ENCODE peak calls at places on chromosomes 2 and 18, in six cellular contexts. One of them, this sample, is unnamed.

GRCh38 chr2:221176666-221177065 is 395.4 kb downstream of the EPHA4 start:
- DNase-seq in fibroblast of villous mesenchyme: no peak
- DNase-seq in A673: peak
- DNase-seq in HL-60: no peak
- DNase-seq in uterus: no peak
- DNase-seq in fibroblast of the aortic adventitia: no peak
- DNase-seq in this sample: no peak

GRCh38 chr2:186784930-186785329 is 64.0 kb downstream of the ZSWIM2 start:
- DNase-seq in HL-60: no peak
- DNase-seq in fibroblast of the aortic adventitia: no peak
- DNase-seq in fibroblast of villous mesenchyme: no peak
- DNase-seq in A673: no peak
- DNase-seq in uterus: no peak
- DNase-seq in this sample: no peak

GRCh38 chr2:128578406-128579385 is 260.0 kb upstream of the HS6ST1 start:
- DNase-seq in HL-60: no peak
- DNase-seq in fibroblast of the aortic adventitia: peak
- DNase-seq in uterus: no peak
- DNase-seq in fibroblast of villous mesenchyme: no peak
- DNase-seq in A673: no peak
- DNase-seq in this sample: no peak

GRCh38 chr2:148603562-148603920 is 41.0 kb upstream of the EPC2 start:
- DNase-seq in uterus: no peak
- DNase-seq in fibroblast of villous mesenchyme: no peak
- DNase-seq in A673: no peak
- DNase-seq in fibroblast of the aortic adventitia: no peak
- DNase-seq in HL-60: no peak
- DNase-seq in this sample: no peak

GRCh38 chr2:3466966-3467365 is 52.4 kb downstream of the ADI1 start:
- DNase-seq in fibroblast of villous mesenchyme: no peak
- DNase-seq in A673: no peak
- DNase-seq in HL-60: no peak
- DNase-seq in fibroblast of the aortic adventitia: no peak
- DNase-seq in uterus: no peak
- DNase-seq in this sample: no peak

GRCh38 chr2:74751981-74752808 is 81.7 kb upstream of the HK2 start:
- DNase-seq in HL-60: no peak
- DNase-seq in fibroblast of the aortic adventitia: no peak
- DNase-seq in fibroblast of villous mesenchyme: no peak
- DNase-seq in uterus: no peak
- DNase-seq in A673: no peak
- DNase-seq in this sample: no peak

GRCh38 chr2:113886479-113887383 is 3.2 kb upstream of the ACTR3 start:
- DNase-seq in A673: no peak
- DNase-seq in fibroblast of the aortic adventitia: peak
- DNase-seq in HL-60: peak
- DNase-seq in uterus: no peak
- DNase-seq in fibroblast of villous mesenchyme: peak
- DNase-seq in this sample: peak

GRCh38 chr2:25714740-25715139 is 41.4 kb upstream of the DTNB start:
- DNase-seq in HL-60: no peak
- DNase-seq in uterus: no peak
- DNase-seq in A673: peak
- DNase-seq in fibroblast of villous mesenchyme: peak
- DNase-seq in fibroblast of the aortic adventitia: no peak
- DNase-seq in this sample: no peak

GRCh38 chr2:11998218-11998617 is 251.8 kb downstream of the LPIN1 start:
- DNase-seq in A673: no peak
- DNase-seq in HL-60: no peak
- DNase-seq in fibroblast of the aortic adventitia: peak
- DNase-seq in fibroblast of villous mesenchyme: peak
- DNase-seq in uterus: no peak
- DNase-seq in this sample: no peak

GRCh38 chr2:37809525-37809924 is 115.6 kb upstream of the RMDN2 start:
- DNase-seq in fibroblast of the aortic adventitia: peak
- DNase-seq in HL-60: no peak
- DNase-seq in uterus: peak
- DNase-seq in A673: peak
- DNase-seq in fibroblast of villous mesenchyme: peak
- DNase-seq in this sample: no peak

GRCh38 chr2:157935378-157935726 is 59.2 kb upstream of the ACVR1 start:
- DNase-seq in fibroblast of villous mesenchyme: no peak
- DNase-seq in A673: no peak
- DNase-seq in HL-60: no peak
- DNase-seq in uterus: no peak
- DNase-seq in fibroblast of the aortic adventitia: no peak
- DNase-seq in this sample: no peak

GRCh38 chr2:3313845-3314375 is 63.7 kb downstream of the EIPR1 start:
- DNase-seq in A673: no peak
- DNase-seq in fibroblast of the aortic adventitia: no peak
- DNase-seq in uterus: no peak
- DNase-seq in HL-60: no peak
- DNase-seq in fibroblast of villous mesenchyme: no peak
- DNase-seq in this sample: no peak

GRCh38 chr18:53560546-53560945 is 663.9 kb downstream of the MBD2 start:
- DNase-seq in HL-60: no peak
- DNase-seq in uterus: no peak
- DNase-seq in fibroblast of the aortic adventitia: no peak
- DNase-seq in A673: no peak
- DNase-seq in fibroblast of villous mesenchyme: no peak
- DNase-seq in this sample: no peak

GRCh38 chr2:75716406-75716805 is 5.7 kb upstream of the GCFC2 start:
- DNase-seq in fibroblast of villous mesenchyme: peak
- DNase-seq in uterus: no peak
- DNase-seq in HL-60: no peak
- DNase-seq in A673: peak
- DNase-seq in fibroblast of the aortic adventitia: peak
- DNase-seq in this sample: no peak

GRCh38 chr2:237632991-237633629 is 5.7 kb downstream of the LRRFIP1 start:
- DNase-seq in uterus: no peak
- DNase-seq in fibroblast of the aortic adventitia: no peak
- DNase-seq in fibroblast of villous mesenchyme: no peak
- DNase-seq in HL-60: no peak
- DNase-seq in A673: no peak
- DNase-seq in this sample: no peak

GRCh38 chr18:56593906-56594305 is 44.5 kb downstream of the TXNL1 start:
- DNase-seq in A673: no peak
- DNase-seq in fibroblast of the aortic adventitia: peak
- DNase-seq in uterus: no peak
- DNase-seq in fibroblast of villous mesenchyme: no peak
- DNase-seq in HL-60: no peak
- DNase-seq in this sample: no peak

GRCh38 chr2:182540236-182540635 is 113.4 kb upstream of the PDE1A start:
- DNase-seq in fibroblast of the aortic adventitia: no peak
- DNase-seq in HL-60: peak
- DNase-seq in fibroblast of villous mesenchyme: no peak
- DNase-seq in A673: no peak
- DNase-seq in uterus: no peak
- DNase-seq in this sample: no peak

GRCh38 chr18:80132196-80132812 is 23.2 kb downstream of the ADNP2 start:
- DNase-seq in A673: no peak
- DNase-seq in uterus: no peak
- DNase-seq in fibroblast of villous mesenchyme: no peak
- DNase-seq in fibroblast of the aortic adventitia: no peak
- DNase-seq in HL-60: no peak
- DNase-seq in this sample: no peak

GRCh38 chr2:236856856-236857616 is 228.7 kb upstream of the COPS8 start:
- DNase-seq in HL-60: no peak
- DNase-seq in fibroblast of the aortic adventitia: no peak
- DNase-seq in uterus: no peak
- DNase-seq in A673: no peak
- DNase-seq in fibroblast of villous mesenchyme: no peak
- DNase-seq in this sample: no peak

DNA sequence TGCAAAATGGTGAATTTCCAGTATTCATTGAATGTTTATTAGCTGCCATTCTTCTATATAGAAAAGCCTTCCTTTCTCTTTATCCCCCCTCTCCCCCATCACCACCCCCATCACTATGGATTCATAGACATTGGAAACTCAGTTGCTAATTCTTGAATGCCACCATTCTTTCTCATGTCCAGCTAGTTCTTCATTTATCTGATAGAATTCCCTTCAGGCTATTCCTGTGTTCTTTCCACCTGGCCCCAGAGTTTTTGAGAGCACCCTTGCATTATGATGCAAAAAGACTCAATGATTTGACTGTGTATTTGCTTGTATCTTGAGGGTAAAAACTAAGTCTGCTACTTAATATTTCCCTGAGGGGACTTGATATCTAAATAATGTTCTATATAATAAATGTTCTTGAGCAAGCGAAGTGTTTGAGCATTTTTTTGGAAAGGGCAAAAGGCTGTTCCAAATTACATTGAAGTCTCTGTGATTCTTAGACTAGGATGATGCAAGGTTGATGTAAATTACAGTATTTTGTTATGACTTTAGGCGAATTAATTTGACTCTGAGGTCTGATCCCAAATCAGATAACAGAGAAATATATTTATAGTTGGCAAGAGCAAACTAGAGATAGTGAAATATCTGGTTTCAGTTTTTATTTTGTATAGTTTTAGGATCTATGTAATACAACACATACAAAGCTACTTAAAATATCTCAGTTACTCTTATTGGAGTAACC is 18.8 kb upstream of the SOS1 start:
- DNase-seq in A673: no peak
- DNase-seq in uterus: no peak
- DNase-seq in fibroblast of the aortic adventitia: peak
- DNase-seq in HL-60: no peak
- DNase-seq in fibroblast of villous mesenchyme: peak
- DNase-seq in this sample: no peak
- H3K4me3 ChIP-seq in A673: no peak
- H3K4me3 ChIP-seq in uterus: no peak
- H3K4me3 ChIP-seq in fibroblast of the aortic adventitia: no peak
- H3K4me3 ChIP-seq in HL-60: no peak
- H3K4me3 ChIP-seq in fibroblast of villous mesenchyme: no peak
- H3K4me3 ChIP-seq in this sample: no peak

GRCh38 chr2:1821530-1821929 is 77.2 kb upstream of the PXDN start:
- DNase-seq in HL-60: no peak
- DNase-seq in A673: no peak
- DNase-seq in fibroblast of the aortic adventitia: no peak
- DNase-seq in uterus: no peak
- DNase-seq in fibroblast of villous mesenchyme: no peak
- DNase-seq in this sample: no peak

GRCh38 chr2:1824202-1824905 is 80.0 kb upstream of the PXDN start:
- DNase-seq in fibroblast of the aortic adventitia: peak
- DNase-seq in uterus: no peak
- DNase-seq in A673: no peak
- DNase-seq in fibroblast of villous mesenchyme: peak
- DNase-seq in HL-60: no peak
- DNase-seq in this sample: no peak

GRCh38 chr2:1822341-1822740 is 78.0 kb upstream of the PXDN start:
- DNase-seq in A673: no peak
- DNase-seq in uterus: no peak
- DNase-seq in fibroblast of the aortic adventitia: no peak
- DNase-seq in fibroblast of villous mesenchyme: no peak
- DNase-seq in HL-60: no peak
- DNase-seq in this sample: no peak

GRCh38 chr2:1825046-1825445 is 80.7 kb upstream of the PXDN start:
- DNase-seq in fibroblast of villous mesenchyme: no peak
- DNase-seq in uterus: no peak
- DNase-seq in HL-60: no peak
- DNase-seq in fibroblast of the aortic adventitia: no peak
- DNase-seq in A673: no peak
- DNase-seq in this sample: no peak

DNA sequence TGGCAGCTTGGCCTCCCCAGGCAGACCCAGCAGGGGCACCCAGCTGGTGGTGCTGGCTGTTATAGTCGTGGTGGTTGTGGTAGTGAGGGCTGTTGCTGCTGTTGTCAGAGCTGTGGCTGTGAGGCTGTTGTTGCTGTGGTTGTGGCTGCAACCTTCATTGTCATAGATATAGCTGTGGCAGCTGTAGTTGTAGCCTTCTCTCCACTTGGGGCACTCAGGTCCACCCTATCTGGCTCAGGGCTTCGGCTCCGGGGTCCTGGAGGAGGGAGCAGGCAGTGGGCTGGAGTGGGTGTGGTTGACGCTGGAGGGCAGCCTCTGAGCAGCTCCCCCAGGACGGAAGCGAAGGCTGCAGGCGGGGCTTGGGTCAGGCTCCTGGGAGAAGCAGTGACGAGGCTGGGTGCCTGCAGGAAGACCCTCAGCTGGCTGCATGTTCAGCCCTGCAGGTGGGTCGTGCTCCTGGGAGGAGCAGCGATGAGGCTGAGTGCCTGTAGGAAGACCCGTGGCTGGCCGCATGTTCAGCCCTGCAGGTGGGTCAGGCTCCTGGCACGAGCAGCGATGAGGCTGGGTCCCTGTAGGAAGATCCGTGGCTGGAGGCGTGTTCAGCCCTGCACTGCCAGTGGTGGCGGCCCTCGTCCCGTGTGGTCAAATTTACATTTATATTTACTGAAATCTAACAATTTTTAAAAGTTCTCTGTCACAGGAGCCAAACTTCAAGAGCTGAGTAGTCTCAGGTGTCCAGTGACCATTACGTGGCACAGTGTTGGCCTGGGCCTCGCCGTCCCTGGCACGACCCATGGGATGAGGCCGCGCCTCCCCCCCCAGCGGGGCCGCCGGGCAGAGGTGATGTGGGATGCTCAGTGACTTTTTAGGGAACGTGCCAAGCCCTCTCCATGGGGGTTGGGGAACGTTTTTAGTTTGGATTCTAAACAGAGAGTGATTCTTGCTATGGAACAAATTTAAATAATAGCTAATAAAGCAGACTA is 79.2 kb upstream of the PXDN start:
- DNase-seq in fibroblast of the aortic adventitia: no peak
- DNase-seq in HL-60: no peak
- DNase-seq in A673: peak
- DNase-seq in uterus: no peak
- DNase-seq in fibroblast of villous mesenchyme: no peak
- DNase-seq in this sample: no peak
- H3K4me3 ChIP-seq in fibroblast of the aortic adventitia: no peak
- H3K4me3 ChIP-seq in HL-60: no peak
- H3K4me3 ChIP-seq in A673: no peak
- H3K4me3 ChIP-seq in uterus: no peak
- H3K4me3 ChIP-seq in fibroblast of villous mesenchyme: no peak
- H3K4me3 ChIP-seq in this sample: no peak

GRCh38 chr2:6916736-6917070 is 509 bp upstream of the RNF144A start:
- DNase-seq in fibroblast of villous mesenchyme: no peak
- DNase-seq in A673: no peak
- DNase-seq in HL-60: no peak
- DNase-seq in fibroblast of the aortic adventitia: no peak
- DNase-seq in uterus: no peak
- DNase-seq in this sample: no peak
- H3K4me3 ChIP-seq in fibroblast of villous mesenchyme: no peak
- H3K4me3 ChIP-seq in A673: no peak
- H3K4me3 ChIP-seq in HL-60: no peak
- H3K4me3 ChIP-seq in fibroblast of the aortic adventitia: peak
- H3K4me3 ChIP-seq in uterus: no peak
- H3K4me3 ChIP-seq in this sample: peak

DNA sequence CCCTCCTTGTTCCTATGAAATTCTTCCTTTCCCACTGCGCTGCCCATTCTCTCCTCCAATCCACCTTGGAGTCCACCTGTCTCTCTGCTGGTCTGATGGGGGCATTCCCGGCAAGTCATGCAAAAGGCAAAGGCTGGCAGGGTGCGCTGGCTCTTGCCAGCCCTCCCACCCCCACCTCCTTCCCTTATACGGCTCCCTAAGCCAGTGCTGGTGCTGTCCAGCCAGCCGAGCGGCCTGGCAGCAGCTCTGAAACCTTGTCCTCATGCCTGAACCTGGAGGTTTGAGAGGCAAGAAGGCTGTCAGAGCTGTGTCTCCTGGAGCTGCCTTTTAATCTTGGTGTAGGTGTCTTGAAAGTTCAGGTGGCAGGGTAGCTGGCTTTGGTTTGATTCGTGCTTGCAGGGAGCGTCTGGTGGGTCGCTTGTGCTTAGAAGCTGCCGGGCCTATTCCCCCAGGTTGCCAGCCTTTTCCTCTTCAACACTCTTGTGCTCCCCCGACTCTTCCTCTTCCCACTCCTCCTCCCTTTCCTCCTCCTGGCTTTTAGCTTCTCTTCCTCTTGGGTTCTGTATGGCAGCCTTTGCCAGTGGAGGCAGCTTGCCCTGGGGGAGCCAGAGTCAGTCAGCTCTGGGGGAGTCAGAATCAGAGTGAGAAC is 748 bp downstream of the LIPG start:
- DNase-seq in fibroblast of villous mesenchyme: no peak
- DNase-seq in fibroblast of the aortic adventitia: no peak
- DNase-seq in A673: no peak
- DNase-seq in HL-60: no peak
- DNase-seq in uterus: no peak
- DNase-seq in this sample: no peak
- H3K4me3 ChIP-seq in fibroblast of villous mesenchyme: peak
- H3K4me3 ChIP-seq in fibroblast of the aortic adventitia: peak
- H3K4me3 ChIP-seq in A673: no peak
- H3K4me3 ChIP-seq in HL-60: no peak
- H3K4me3 ChIP-seq in uterus: no peak
- H3K4me3 ChIP-seq in this sample: peak

This sample was measured in skeletal muscle cell.